ENCODE peak calls at places on chromosome 12, in six cellular contexts. J is heart left ventricle, H is adipocyte, W is testis, V is right atrium auricular region, F is lower lobe of right lung. G is an unnamed sample.
A peak's percentile ranks its signal among the peaks of the same experiment; 100 is the strongest.

GRCh38 chr12:115223322-115223721 is 539.3 kb upstream of the TBX3 start:
- DNase-seq in W (no peak), J (no peak), V (no peak), H (peak; percentile 84), F (no peak), G (no peak)

GRCh38 chr12:104957388-104958008 is 592 bp downstream of the SLC41A2 start:
- DNase-seq in V (no peak), W (no peak), H (peak; percentile 62), F (no peak), J (no peak), G (peak; percentile 45)

GRCh38 chr12:47725893-47726292 is 603 bp upstream of the ENDOU start:
- DNase-seq in W (no peak), J (no peak), F (no peak), V (no peak), H (peak; percentile 89), G (no peak)

GRCh38 chr12:109147954-109148353 is 31.6 kb downstream of the ACACB start:
- DNase-seq in J (no peak), W (peak; percentile 74), H (peak; percentile 92), V (peak; percentile 75), F (no peak), G (peak; percentile 62)

GRCh38 chr12:22631863-22632463 is 7.0 kb downstream of the ETNK1 start:
- DNase-seq in V (no peak), H (peak; percentile 73), F (no peak), J (no peak), W (no peak), G (no peak)

GRCh38 chr12:101475751-101476305 is 692 bp downstream of the SPIC start:
- DNase-seq in H (no peak), F (no peak), J (no peak), V (no peak), W (no peak), G (no peak)

GRCh38 chr12:51692016-51692415 is 101.0 kb downstream of the SCN8A start:
- DNase-seq in H (no peak), V (no peak), J (no peak), W (no peak), F (no peak), G (no peak)

GRCh38 chr12:55036326-55036725 is 16.6 kb downstream of the NEUROD4 start:
- DNase-seq in H (no peak), V (no peak), W (no peak), F (no peak), J (no peak), G (no peak)

GRCh38 chr12:53499261-53500118 is at the start of gene MAP3K12:
- DNase-seq in F (peak; percentile 70), H (peak; percentile 91), V (no peak), J (peak; percentile 82), W (peak; percentile 78), G (peak; percentile 39)

GRCh38 chr12:116222358-116222757 is 55.1 kb downstream of the MED13L start:
- DNase-seq in H (peak; percentile 76), W (peak; percentile 83), J (no peak), F (no peak), V (peak; percentile 85), G (peak; percentile 57)

GRCh38 chr12:109461846-109462766 is 15.0 kb downstream of the KCTD10 start:
- DNase-seq in H (peak; percentile 98), V (peak; percentile 93), F (peak; percentile 89), J (peak; percentile 91), W (peak; percentile 74), G (peak; percentile 15)

GRCh38 chr12:50545783-50546182 is 41.0 kb downstream of the DIP2B start:
- DNase-seq in J (no peak), H (no peak), F (no peak), V (no peak), W (no peak), G (peak; percentile 36)

GRCh38 chr12:27245039-27245438 is 953 bp downstream of the STK38L start:
- DNase-seq in V (no peak), J (no peak), W (no peak), H (peak; percentile 35), F (no peak), G (no peak)

GRCh38 chr12:52151859-52152783 is 39.7 kb downstream of the KRT80 start:
- DNase-seq in H (peak; percentile 32), F (peak; percentile 85), V (peak; percentile 79), J (peak; percentile 85), W (peak; percentile 70), G (peak; percentile 70)

GRCh38 chr12:101697930-101698781 is 716 bp downstream of the CHPT1 start:
- DNase-seq in V (peak; percentile 63), J (peak; percentile 79), H (peak; percentile 67), W (peak; percentile 47), F (peak; percentile 70), G (peak; percentile 92)

GRCh38 chr12:30985814-30986452 is 59.4 kb downstream of the TSPAN11 start:
- DNase-seq in H (peak; percentile 84), V (no peak), J (no peak), W (peak; percentile 72), F (peak; percentile 59), G (peak; percentile 46)

GRCh38 chr12:72365151-72365550 is 93.0 kb downstream of the TRHDE start:
- DNase-seq in V (no peak), W (no peak), J (no peak), H (peak; percentile 11), F (no peak), G (no peak)

GRCh38 chr12:96395236-96395635 is 5.0 kb downstream of the CDK17 start:
- DNase-seq in W (no peak), H (no peak), V (no peak), J (no peak), F (no peak), G (no peak)

GRCh38 chr12:42145552-42146215 is 1.0 kb upstream of the GXYLT1 start:
- DNase-seq in J (no peak), V (no peak), W (no peak), H (no peak), F (no peak), G (peak; percentile 71)

GRCh38 chr12:29241821-29242591 is 92.9 kb downstream of the FAR2 start:
- DNase-seq in F (no peak), W (no peak), H (peak; percentile 86), V (peak; percentile 72), J (no peak), G (peak; percentile 75)

GRCh38 chr12:93825926-93826599 is 148.9 kb downstream of the CRADD start:
- DNase-seq in J (no peak), W (no peak), F (no peak), H (peak; percentile 45), V (no peak), G (no peak)
- H3K4me3 ChIP-seq in J (no peak overlapping the region), W (no peak overlapping the region), F (no peak overlapping the region), H (peak overlapping the region; percentile 25), V (no peak overlapping the region), G (no peak overlapping the region)

GRCh38 chr12:1330475-1330827 is 263.9 kb downstream of the FBXL14 start:
- DNase-seq in H (no peak), F (no peak), J (no peak), V (no peak), W (no peak), G (no peak)
- H3K9me3 ChIP-seq in H (no peaks in the 10 kb centered on the region), F (no peaks in the 10 kb centered on the region), J (no peaks in the 10 kb centered on the region), V (no peaks in the 10 kb centered on the region), W (no peaks in the 10 kb centered on the region), G (no peaks in the 10 kb centered on the region)

GRCh38 chr12:117360222-117360550 is 1.2 kb downstream of the NOS1 start:
- DNase-seq in J (no peak), F (no peak), W (no peak), H (no peak), V (no peak), G (no peak)
- H3K4me3 ChIP-seq in J (peak overlapping the region; percentile 14), F (peak overlapping the region; percentile 40), W (peak overlapping the region; percentile 36), H (no peak overlapping the region), V (peak overlapping the region; percentile 30), G (no peak overlapping the region)

GRCh38 chr12:14416658-14417057 is 51.2 kb downstream of the ATF7IP start:
- DNase-seq in W (no peak), H (peak; percentile 80), V (no peak), J (no peak), F (no peak), G (peak; percentile 64)

GRCh38 chr12:14418526-14418925 is 53.0 kb downstream of the ATF7IP start:
- DNase-seq in W (no peak), J (no peak), H (peak; percentile 63), V (no peak), F (no peak), G (peak; percentile 62)

GRCh38 chr12:14422516-14423230 is 57.2 kb downstream of the ATF7IP start:
- DNase-seq in V (no peak), F (no peak), J (no peak), H (no peak), W (no peak), G (no peak)

GRCh38 chr12:14417717-14418116 is 52.2 kb downstream of the ATF7IP start:
- DNase-seq in V (peak; percentile 69), J (peak; percentile 63), W (peak; percentile 53), F (peak; percentile 60), H (peak; percentile 89), G (peak; percentile 57)
- H3K9me3 ChIP-seq in V (no peaks in the 10 kb centered on the region), J (no peaks in the 10 kb centered on the region), W (no peaks in the 10 kb centered on the region), F (peaks cover 3% of the 10 kb centered on the region), H (peaks cover 14% of the 10 kb centered on the region), G (no peaks in the 10 kb centered on the region)